ENCODE peak calls at places on chromosomes 1 and 21, in seven cellular contexts. One of them, this sample, is unnamed.
A peak's percentile ranks its signal among the peaks of the same experiment; 100 is the strongest.

GRCh38 chr1:234141006-234141405 is 232.2 kb upstream of the COA6 start:
- DNase-seq in pancreas: no peak
- DNase-seq in AG09319: no peak
- DNase-seq in AG10803: no peak
- DNase-seq in psoas muscle: no peak
- DNase-seq in CD8-positive, alpha-beta T cell: no peak
- DNase-seq in epithelial cell of esophagus: no peak
- DNase-seq in this sample: no peak

GRCh38 chr1:1431845-1432565 is 3.5 kb upstream of the VWA1 start:
- DNase-seq in epithelial cell of esophagus: no peak
- DNase-seq in pancreas: peak; percentile 39
- DNase-seq in CD8-positive, alpha-beta T cell: no peak
- DNase-seq in AG10803: no peak
- DNase-seq in AG09319: no peak
- DNase-seq in psoas muscle: peak; percentile 76
- DNase-seq in this sample: no peak

GRCh38 chr1:248755505-248755904 is at the start of gene LYPD8:
- DNase-seq in epithelial cell of esophagus: no peak
- DNase-seq in AG09319: no peak
- DNase-seq in CD8-positive, alpha-beta T cell: no peak
- DNase-seq in psoas muscle: no peak
- DNase-seq in AG10803: no peak
- DNase-seq in pancreas: no peak
- DNase-seq in this sample: no peak

GRCh38 chr21:43206231-43207042 is 37.6 kb downstream of the CRYAA start:
- DNase-seq in psoas muscle: no peak
- DNase-seq in CD8-positive, alpha-beta T cell: no peak
- DNase-seq in AG09319: no peak
- DNase-seq in AG10803: no peak
- DNase-seq in pancreas: peak; percentile 7
- DNase-seq in epithelial cell of esophagus: no peak
- DNase-seq in this sample: no peak

GRCh38 chr1:112026018-112026417 is 36.5 kb upstream of the KCND3 start:
- DNase-seq in psoas muscle: no peak
- DNase-seq in AG10803: peak; percentile 13
- DNase-seq in CD8-positive, alpha-beta T cell: no peak
- DNase-seq in AG09319: no peak
- DNase-seq in pancreas: no peak
- DNase-seq in epithelial cell of esophagus: no peak
- DNase-seq in this sample: no peak

GRCh38 chr1:228541725-228542124 is 54.5 kb downstream of the RNF187 start:
- DNase-seq in CD8-positive, alpha-beta T cell: no peak
- DNase-seq in psoas muscle: no peak
- DNase-seq in pancreas: no peak
- DNase-seq in AG09319: no peak
- DNase-seq in epithelial cell of esophagus: no peak
- DNase-seq in AG10803: no peak
- DNase-seq in this sample: no peak

GRCh38 chr1:189662190-189662589 is 815.5 kb downstream of the BRINP3 start:
- DNase-seq in epithelial cell of esophagus: peak; percentile 85
- DNase-seq in psoas muscle: no peak
- DNase-seq in AG09319: no peak
- DNase-seq in AG10803: no peak
- DNase-seq in pancreas: no peak
- DNase-seq in CD8-positive, alpha-beta T cell: no peak
- DNase-seq in this sample: no peak

GRCh38 chr1:230822092-230822581 is 46.2 kb downstream of the C1orf198 start:
- DNase-seq in epithelial cell of esophagus: no peak
- DNase-seq in psoas muscle: peak; percentile 69
- DNase-seq in CD8-positive, alpha-beta T cell: no peak
- DNase-seq in pancreas: no peak
- DNase-seq in AG09319: peak; percentile 79
- DNase-seq in AG10803: peak; percentile 83
- DNase-seq in this sample: no peak

GRCh38 chr1:214310777-214311690 is 30.1 kb downstream of the SMYD2 start:
- DNase-seq in CD8-positive, alpha-beta T cell: no peak
- DNase-seq in AG09319: no peak
- DNase-seq in psoas muscle: no peak
- DNase-seq in AG10803: no peak
- DNase-seq in epithelial cell of esophagus: no peak
- DNase-seq in pancreas: no peak
- DNase-seq in this sample: no peak

GRCh38 chr1:201502511-201502857 is 4.4 kb downstream of the CSRP1 start:
- DNase-seq in pancreas: no peak
- DNase-seq in AG09319: no peak
- DNase-seq in epithelial cell of esophagus: no peak
- DNase-seq in psoas muscle: no peak
- DNase-seq in CD8-positive, alpha-beta T cell: no peak
- DNase-seq in AG10803: no peak
- DNase-seq in this sample: no peak

GRCh38 chr21:34946385-34947121 is 102.5 kb downstream of the RUNX1 start:
- DNase-seq in psoas muscle: no peak
- DNase-seq in AG10803: no peak
- DNase-seq in epithelial cell of esophagus: no peak
- DNase-seq in AG09319: no peak
- DNase-seq in pancreas: no peak
- DNase-seq in CD8-positive, alpha-beta T cell: no peak
- DNase-seq in this sample: no peak

GRCh38 chr21:25934130-25934529 is 199.4 kb downstream of the GABPA start:
- DNase-seq in CD8-positive, alpha-beta T cell: no peak
- DNase-seq in AG10803: no peak
- DNase-seq in psoas muscle: no peak
- DNase-seq in AG09319: no peak
- DNase-seq in epithelial cell of esophagus: no peak
- DNase-seq in pancreas: no peak
- DNase-seq in this sample: no peak

GRCh38 chr1:72936151-72936740 is 653.9 kb upstream of the NEGR1 start:
- DNase-seq in AG10803: no peak
- DNase-seq in AG09319: no peak
- DNase-seq in psoas muscle: no peak
- DNase-seq in epithelial cell of esophagus: no peak
- DNase-seq in CD8-positive, alpha-beta T cell: no peak
- DNase-seq in pancreas: no peak
- DNase-seq in this sample: no peak

GRCh38 chr21:38646213-38646837 is 148.0 kb upstream of the ERG start:
- DNase-seq in epithelial cell of esophagus: peak; percentile 99
- DNase-seq in pancreas: no peak
- DNase-seq in AG09319: no peak
- DNase-seq in psoas muscle: no peak
- DNase-seq in AG10803: peak; percentile 37
- DNase-seq in CD8-positive, alpha-beta T cell: no peak
- DNase-seq in this sample: no peak

GRCh38 chr21:41582866-41583265 is 74.9 kb upstream of the TMPRSS2 start:
- DNase-seq in epithelial cell of esophagus: no peak
- DNase-seq in pancreas: no peak
- DNase-seq in AG10803: no peak
- DNase-seq in AG09319: no peak
- DNase-seq in CD8-positive, alpha-beta T cell: no peak
- DNase-seq in psoas muscle: no peak
- DNase-seq in this sample: no peak

GRCh38 chr1:26537951-26538352 is 8.4 kb downstream of the RPS6KA1 start:
- DNase-seq in psoas muscle: no peak
- DNase-seq in AG10803: peak; percentile 9
- DNase-seq in CD8-positive, alpha-beta T cell: no peak
- DNase-seq in AG09319: no peak
- DNase-seq in pancreas: no peak
- DNase-seq in epithelial cell of esophagus: peak; percentile 72
- DNase-seq in this sample: no peak

GRCh38 chr21:38067086-38067739 is 151.0 kb upstream of the KCNJ6 start:
- DNase-seq in epithelial cell of esophagus: no peak
- DNase-seq in AG09319: no peak
- DNase-seq in pancreas: no peak
- DNase-seq in CD8-positive, alpha-beta T cell: no peak
- DNase-seq in AG10803: peak; percentile 34
- DNase-seq in psoas muscle: peak; percentile 21
- DNase-seq in this sample: no peak

GRCh38 chr1:5999711-6000443 is 7.7 kb upstream of the NPHP4 start:
- DNase-seq in AG10803: no peak
- DNase-seq in AG09319: no peak
- DNase-seq in psoas muscle: no peak
- DNase-seq in CD8-positive, alpha-beta T cell: no peak
- DNase-seq in pancreas: no peak
- DNase-seq in epithelial cell of esophagus: no peak
- DNase-seq in this sample: no peak

GRCh38 chr1:172914517-172915144 is 136.1 kb downstream of the TNFSF18 start:
- DNase-seq in AG09319: no peak
- DNase-seq in psoas muscle: no peak
- DNase-seq in AG10803: peak; percentile 89
- DNase-seq in epithelial cell of esophagus: no peak
- DNase-seq in CD8-positive, alpha-beta T cell: no peak
- DNase-seq in pancreas: no peak
- DNase-seq in this sample: no peak

GRCh38 chr1:8941906-8942305 is 3.8 kb upstream of the CA6 start:
- DNase-seq in psoas muscle: no peak
- DNase-seq in pancreas: no peak
- DNase-seq in AG10803: peak; percentile 71
- DNase-seq in AG09319: no peak
- DNase-seq in CD8-positive, alpha-beta T cell: no peak
- DNase-seq in epithelial cell of esophagus: peak; percentile 86
- DNase-seq in this sample: no peak

GRCh38 chr1:35454616-35455015 is 102.6 kb downstream of the KIAA0319L start:
- DNase-seq in psoas muscle: no peak
- DNase-seq in CD8-positive, alpha-beta T cell: no peak
- DNase-seq in AG10803: peak; percentile 71
- DNase-seq in pancreas: no peak
- DNase-seq in epithelial cell of esophagus: peak; percentile 79
- DNase-seq in AG09319: peak; percentile 44
- DNase-seq in this sample: no peak

GRCh38 chr1:151364996-151365395 is 7.5 kb downstream of the SELENBP1 start:
- DNase-seq in AG09319: no peak
- DNase-seq in AG10803: no peak
- DNase-seq in epithelial cell of esophagus: no peak
- DNase-seq in CD8-positive, alpha-beta T cell: no peak
- DNase-seq in psoas muscle: no peak
- DNase-seq in pancreas: no peak
- DNase-seq in this sample: no peak

GRCh38 chr1:231272173-231272572 is 31.2 kb downstream of the GNPAT start:
- DNase-seq in psoas muscle: no peak
- DNase-seq in AG10803: no peak
- DNase-seq in AG09319: no peak
- DNase-seq in CD8-positive, alpha-beta T cell: no peak
- DNase-seq in pancreas: no peak
- DNase-seq in epithelial cell of esophagus: no peak
- DNase-seq in this sample: no peak

This sample was measured in natural killer cell.